ENCODE peak calls at places on chromosomes 5 and 9, in nine cellular contexts. Y is gastrocnemius medialis; J is NCI-H1092; H is activated naive CD8-positive, alpha-beta T cell treated with anti-CD3 and anti-CD28 coated beads for 36 hours; A is BE2C; O is psoas muscle; N is fibroblast of gingiva; U is stimulated activated CD4-positive, alpha-beta T cell treated with anti-CD3 and anti-CD28 coated beads, Interleukin-12 subunit alpha, Interleukin-12 subunit beta, amount 100 ng/mL, for 24 hours; I is NCI-H2029. W is an unnamed sample.

GRCh38 chr5:150303070-150303595 is 428 bp upstream of the ARSI start:
- DNase-seq in Y (no peak), J (no peak), H (no peak), A (no peak), O (no peak), N (no peak), U (no peak), I (no peak), W (no peak)

GRCh38 chr9:15722888-15723287 is 170.0 kb downstream of the CCDC171 start:
- DNase-seq in Y (no peak), J (no peak), H (no peak), A (no peak), O (no peak), N (peak), U (no peak), I (no peak), W (no peak)

GRCh38 chr9:18238254-18238653 is 235.7 kb upstream of the ADAMTSL1 start:
- DNase-seq in Y (no peak), J (no peak), H (no peak), A (no peak), O (no peak), N (peak), U (no peak), I (no peak), W (no peak)

GRCh38 chr9:124371183-124371582 is 44.1 kb downstream of the PSMB7 start:
- DNase-seq in Y (no peak), J (no peak), H (no peak), A (no peak), O (no peak), N (peak), U (no peak), I (no peak), W (no peak)

GRCh38 chr9:114538241-114538640 is 33.0 kb upstream of the WHRN start:
- DNase-seq in Y (no peak), J (no peak), H (peak), A (no peak), O (no peak), N (no peak), U (no peak), I (no peak), W (peak)

GRCh38 chr9:135525241-135526088 is 4.2 kb downstream of the LCN1 start:
- DNase-seq in Y (no peak), J (no peak), H (no peak), A (no peak), O (no peak), N (no peak), U (no peak), I (no peak), W (no peak)

GRCh38 chr5:1312993-1313833 is 18.3 kb upstream of the TERT start:
- DNase-seq in Y (no peak), J (no peak), H (peak), A (peak), O (peak), N (no peak), U (peak), I (no peak), W (peak)

GRCh38 chr5:149345892-149346222 is 558 bp downstream of the GRPEL2 start:
- DNase-seq in Y (no peak), J (no peak), H (no peak), A (no peak), O (no peak), N (peak), U (no peak), I (no peak), W (peak)

GRCh38 chr5:133928690-133929393 is 39.6 kb downstream of the C5orf15 start:
- DNase-seq in Y (no peak), J (no peak), H (no peak), A (no peak), O (no peak), N (no peak), U (no peak), I (no peak), W (peak)

GRCh38 chr5:54278979-54279717 is 31.2 kb downstream of the ARL15 start:
- DNase-seq in Y (no peak), J (no peak), H (no peak), A (no peak), O (no peak), N (no peak), U (no peak), I (no peak), W (no peak)

GRCh38 chr5:122259995-122260394 is 52.0 kb upstream of the SNCAIP start:
- DNase-seq in Y (no peak), J (no peak), H (no peak), A (no peak), O (no peak), N (peak), U (no peak), I (no peak), W (no peak)

GRCh38 chr9:70218767-70219166 is 40.0 kb upstream of the SMC5 start:
- DNase-seq in Y (no peak), J (no peak), H (no peak), A (no peak), O (no peak), N (peak), U (no peak), I (no peak), W (no peak)

GRCh38 chr9:71483457-71483856 is 284.9 kb downstream of the CEMIP2 start:
- DNase-seq in Y (no peak), J (no peak), H (no peak), A (no peak), O (no peak), N (no peak), U (no peak), I (no peak), W (no peak)

GRCh38 chr5:167440846-167441245 is 850.6 kb upstream of the WWC1 start:
- DNase-seq in Y (no peak), J (no peak), H (no peak), A (peak), O (no peak), N (no peak), U (no peak), I (no peak), W (no peak)

GRCh38 chr9:134455951-134456739 is 129.9 kb downstream of the RXRA start:
- DNase-seq in Y (peak), J (no peak), H (peak), A (peak), O (peak), N (peak), U (peak), I (peak), W (peak)

GRCh38 chr5:177403826-177404640 is 3.6 kb upstream of the PFN3 start:
- DNase-seq in Y (peak), J (peak), H (peak), A (peak), O (peak), N (peak), U (peak), I (peak), W (peak)

GRCh38 chr5:41371741-41372140 is 138.7 kb downstream of the PLCXD3 start:
- DNase-seq in Y (no peak), J (no peak), H (no peak), A (no peak), O (no peak), N (peak), U (no peak), I (no peak), W (no peak)

GRCh38 chr5:22088517-22088916 is 764.6 kb downstream of the CDH12 start:
- DNase-seq in Y (no peak), J (no peak), H (no peak), A (no peak), O (no peak), N (no peak), U (no peak), I (no peak), W (no peak)

GRCh38 chr9:110919055-110919445 is 119.2 kb downstream of the LPAR1 start:
- DNase-seq in Y (no peak), J (no peak), H (no peak), A (no peak), O (no peak), N (peak), U (no peak), I (no peak), W (no peak)

GRCh38 chr5:122515709-122516431 is 203.8 kb downstream of the SNCAIP start:
- DNase-seq in Y (no peak), J (peak), H (no peak), A (peak), O (no peak), N (peak), U (no peak), I (peak), W (no peak)

GRCh38 chr9:14618851-14619250 is 74.4 kb downstream of the ZDHHC21 start:
- DNase-seq in Y (no peak), J (no peak), H (no peak), A (no peak), O (no peak), N (no peak), U (no peak), I (no peak), W (no peak)

GRCh38 chr5:57317341-57317740 is 143.5 kb downstream of the GPBP1 start:
- DNase-seq in Y (no peak), J (no peak), H (no peak), A (no peak), O (no peak), N (peak), U (no peak), I (no peak), W (no peak)

GRCh38 chr5:56414056-56414455 is 180.9 kb upstream of the ANKRD55 start:
- DNase-seq in Y (no peak), J (no peak), H (no peak), A (no peak), O (no peak), N (peak), U (no peak), I (no peak), W (no peak)

GRCh38 chr5:143302344-143302743 is 101.1 kb downstream of the NR3C1 start:
- DNase-seq in Y (no peak), J (no peak), H (no peak), A (no peak), O (no peak), N (no peak), U (no peak), I (no peak), W (no peak)

GRCh38 chr5:134007581-134008256 is 2.9 kb upstream of the VDAC1 start:
- DNase-seq in Y (no peak), J (no peak), H (no peak), A (peak), O (no peak), N (no peak), U (no peak), I (no peak), W (no peak)

GRCh38 chr5:111747336-111747735 is 9.7 kb downstream of the NREP start:
- DNase-seq in Y (no peak), J (no peak), H (no peak), A (no peak), O (no peak), N (no peak), U (no peak), I (no peak), W (no peak)

GRCh38 chr5:133250527-133250926 is 198.7 kb downstream of the HSPA4 start:
- DNase-seq in Y (no peak), J (no peak), H (no peak), A (no peak), O (no peak), N (no peak), U (no peak), I (no peak), W (no peak)

GRCh38 chr5:15499528-15500325 is at the start of gene FBXL7:
- DNase-seq in Y (peak), J (peak), H (peak), A (peak), O (peak), N (peak), U (no peak), I (no peak), W (no peak)

GRCh38 chr9:76542360-76542759 is 83.4 kb downstream of the GCNT1 start:
- DNase-seq in Y (no peak), J (no peak), H (no peak), A (peak), O (no peak), N (no peak), U (no peak), I (peak), W (no peak)

GRCh38 chr5:74040811-74041491 is 415.0 kb downstream of the ARHGEF28 start:
- DNase-seq in Y (no peak), J (peak), H (no peak), A (no peak), O (no peak), N (no peak), U (no peak), I (peak), W (no peak)

GRCh38 chr5:7372399-7372798 is 23.5 kb upstream of the ADCY2 start:
- DNase-seq in Y (no peak), J (no peak), H (no peak), A (no peak), O (no peak), N (no peak), U (no peak), I (no peak), W (no peak)

GRCh38 chr9:121929893-121930875 is 162.9 kb downstream of the TTLL11 start:
- DNase-seq in Y (no peak), J (no peak), H (no peak), A (peak), O (no peak), N (no peak), U (no peak), I (no peak), W (peak)

GRCh38 chr9:89879276-89879675 is 274.5 kb downstream of the GADD45G start:
- DNase-seq in Y (no peak), J (no peak), H (no peak), A (no peak), O (no peak), N (no peak), U (no peak), I (no peak), W (no peak)

W was measured in activated CD8-positive, alpha-beta T cell treated with anti-CD3 and anti-CD28 coated beads for 36 hours.